ENCODE peak calls at places on chromosomes 2 and 18, in eight cellular contexts. One of them, this sample, is unnamed.
A peak's percentile ranks its signal among the peaks of the same experiment; 100 is the strongest.

GRCh38 chr2:127576433-127577207 is 41.1 kb downstream of the MYO7B start:
- DNase-seq in fibroblast of lung: peak; percentile 49
- DNase-seq in adrenal gland: peak; percentile 94
- DNase-seq in heart right ventricle: peak; percentile 82
- DNase-seq in IMR-90: peak; percentile 56
- DNase-seq in lower lobe of right lung: no peak
- DNase-seq in GM23248: peak; percentile 97
- DNase-seq in heart left ventricle: peak; percentile 87
- DNase-seq in this sample: peak; percentile 68

GRCh38 chr2:109324859-109325258 is 195.9 kb downstream of the SH3RF3 start:
- DNase-seq in adrenal gland: peak; percentile 87
- DNase-seq in fibroblast of lung: peak; percentile 97
- DNase-seq in heart left ventricle: no peak
- DNase-seq in IMR-90: peak; percentile 95
- DNase-seq in GM23248: peak; percentile 98
- DNase-seq in lower lobe of right lung: no peak
- DNase-seq in heart right ventricle: peak; percentile 55
- DNase-seq in this sample: no peak

GRCh38 chr2:192675640-192676039 is 480.9 kb upstream of the TMEFF2 start:
- DNase-seq in heart right ventricle: no peak
- DNase-seq in heart left ventricle: no peak
- DNase-seq in adrenal gland: no peak
- DNase-seq in GM23248: no peak
- DNase-seq in lower lobe of right lung: no peak
- DNase-seq in fibroblast of lung: no peak
- DNase-seq in IMR-90: no peak
- DNase-seq in this sample: no peak

GRCh38 chr2:97702731-97703470 is 10.5 kb upstream of the ZAP70 start:
- DNase-seq in IMR-90: no peak
- DNase-seq in lower lobe of right lung: no peak
- DNase-seq in fibroblast of lung: no peak
- DNase-seq in heart right ventricle: no peak
- DNase-seq in GM23248: no peak
- DNase-seq in adrenal gland: peak; percentile 13
- DNase-seq in heart left ventricle: no peak
- DNase-seq in this sample: no peak

GRCh38 chr2:126809357-126809756 is 89.3 kb upstream of the TEX51 start:
- DNase-seq in heart right ventricle: no peak
- DNase-seq in GM23248: no peak
- DNase-seq in lower lobe of right lung: no peak
- DNase-seq in heart left ventricle: no peak
- DNase-seq in adrenal gland: no peak
- DNase-seq in fibroblast of lung: no peak
- DNase-seq in IMR-90: no peak
- DNase-seq in this sample: no peak

GRCh38 chr2:191165190-191165643 is 14.4 kb upstream of the STAT4 start:
- DNase-seq in adrenal gland: no peak
- DNase-seq in heart right ventricle: no peak
- DNase-seq in GM23248: peak; percentile 77
- DNase-seq in lower lobe of right lung: no peak
- DNase-seq in IMR-90: peak; percentile 72
- DNase-seq in heart left ventricle: no peak
- DNase-seq in fibroblast of lung: peak; percentile 45
- DNase-seq in this sample: no peak

GRCh38 chr2:197219636-197220035 is 90.9 kb downstream of the ANKRD44 start:
- DNase-seq in fibroblast of lung: no peak
- DNase-seq in GM23248: no peak
- DNase-seq in heart right ventricle: no peak
- DNase-seq in IMR-90: no peak
- DNase-seq in heart left ventricle: no peak
- DNase-seq in lower lobe of right lung: no peak
- DNase-seq in adrenal gland: no peak
- DNase-seq in this sample: no peak

GRCh38 chr2:180359522-180360282 is 352.6 kb upstream of the CWC22 start:
- DNase-seq in lower lobe of right lung: no peak
- DNase-seq in heart right ventricle: no peak
- DNase-seq in adrenal gland: no peak
- DNase-seq in heart left ventricle: no peak
- DNase-seq in IMR-90: no peak
- DNase-seq in fibroblast of lung: no peak
- DNase-seq in GM23248: peak; percentile 6
- DNase-seq in this sample: no peak

GRCh38 chr2:30147196-30147714 is 448 bp downstream of the YPEL5 start:
- DNase-seq in fibroblast of lung: no peak
- DNase-seq in IMR-90: no peak
- DNase-seq in lower lobe of right lung: no peak
- DNase-seq in adrenal gland: no peak
- DNase-seq in GM23248: peak; percentile 72
- DNase-seq in heart left ventricle: no peak
- DNase-seq in heart right ventricle: no peak
- DNase-seq in this sample: peak; percentile 80

GRCh38 chr2:165450141-165450540 is 19.4 kb upstream of the CSRNP3 start:
- DNase-seq in adrenal gland: no peak
- DNase-seq in IMR-90: no peak
- DNase-seq in fibroblast of lung: no peak
- DNase-seq in lower lobe of right lung: no peak
- DNase-seq in heart left ventricle: no peak
- DNase-seq in heart right ventricle: no peak
- DNase-seq in GM23248: no peak
- DNase-seq in this sample: no peak

GRCh38 chr2:102891261-102891660 is 129.4 kb downstream of the TMEM182 start:
- DNase-seq in heart left ventricle: no peak
- DNase-seq in heart right ventricle: no peak
- DNase-seq in IMR-90: no peak
- DNase-seq in adrenal gland: no peak
- DNase-seq in lower lobe of right lung: no peak
- DNase-seq in fibroblast of lung: peak; percentile 60
- DNase-seq in GM23248: peak; percentile 36
- DNase-seq in this sample: no peak

GRCh38 chr2:9230051-9230802 is 23.6 kb downstream of the ASAP2 start:
- DNase-seq in heart left ventricle: peak; percentile 85
- DNase-seq in adrenal gland: no peak
- DNase-seq in GM23248: peak; percentile 61
- DNase-seq in heart right ventricle: peak; percentile 73
- DNase-seq in fibroblast of lung: peak; percentile 40
- DNase-seq in IMR-90: peak; percentile 51
- DNase-seq in lower lobe of right lung: no peak
- DNase-seq in this sample: no peak

GRCh38 chr2:9229470-9229820 is 22.8 kb downstream of the ASAP2 start:
- DNase-seq in heart right ventricle: no peak
- DNase-seq in adrenal gland: no peak
- DNase-seq in fibroblast of lung: no peak
- DNase-seq in IMR-90: no peak
- DNase-seq in lower lobe of right lung: no peak
- DNase-seq in GM23248: no peak
- DNase-seq in heart left ventricle: no peak
- DNase-seq in this sample: no peak

GRCh38 chr2:9231291-9232165 is 24.9 kb downstream of the ASAP2 start:
- DNase-seq in heart right ventricle: no peak
- DNase-seq in fibroblast of lung: no peak
- DNase-seq in adrenal gland: no peak
- DNase-seq in GM23248: no peak
- DNase-seq in heart left ventricle: peak; percentile 67
- DNase-seq in IMR-90: no peak
- DNase-seq in lower lobe of right lung: peak; percentile 60
- DNase-seq in this sample: no peak

GRCh38 chr2:9232166-9232479 is 25.5 kb downstream of the ASAP2 start:
- DNase-seq in lower lobe of right lung: no peak
- DNase-seq in IMR-90: no peak
- DNase-seq in heart right ventricle: no peak
- DNase-seq in fibroblast of lung: no peak
- DNase-seq in GM23248: no peak
- DNase-seq in adrenal gland: no peak
- DNase-seq in heart left ventricle: no peak
- DNase-seq in this sample: no peak

DNA sequence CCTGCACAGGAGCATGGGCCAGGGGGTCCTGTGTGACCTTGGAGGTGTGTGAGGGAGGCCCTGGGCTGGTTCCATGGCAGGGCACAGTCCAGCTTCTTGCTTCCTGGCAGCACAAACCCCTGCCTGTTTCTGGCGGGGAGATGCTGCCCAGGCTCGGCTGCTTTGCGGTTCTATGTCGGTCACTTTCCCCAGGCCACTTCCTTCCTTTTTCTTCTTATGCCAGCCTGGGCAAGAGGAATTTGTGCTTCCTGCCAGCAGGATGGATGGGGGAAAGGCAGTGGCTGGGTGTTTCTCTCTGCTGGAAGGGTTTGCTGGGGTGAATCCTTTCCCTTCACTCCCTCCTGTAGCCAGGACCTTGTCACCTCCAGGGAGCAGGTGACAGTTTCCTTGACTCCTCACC is 24.3 kb downstream of the ASAP2 start:
- DNase-seq in lower lobe of right lung: no peak
- DNase-seq in fibroblast of lung: no peak
- DNase-seq in IMR-90: no peak
- DNase-seq in heart right ventricle: no peak
- DNase-seq in GM23248: peak; percentile 38
- DNase-seq in adrenal gland: no peak
- DNase-seq in heart left ventricle: no peak
- DNase-seq in this sample: no peak
- H3K4me1 ChIP-seq in lower lobe of right lung: peaks cover 92% of the 10 kb centered on the region
- H3K4me1 ChIP-seq in fibroblast of lung: peaks cover 44% of the 10 kb centered on the region
- H3K4me1 ChIP-seq in IMR-90: peaks cover 70% of the 10 kb centered on the region
- H3K4me1 ChIP-seq in heart right ventricle: peaks cover 88% of the 10 kb centered on the region
- H3K4me1 ChIP-seq in GM23248: peaks cover 85% of the 10 kb centered on the region
- H3K4me1 ChIP-seq in adrenal gland: no peaks in the 10 kb centered on the region
- H3K4me1 ChIP-seq in heart left ventricle: peaks cover 46% of the 10 kb centered on the region
- H3K4me1 ChIP-seq in this sample: peaks cover 69% of the 10 kb centered on the region

GRCh38 chr2:101754613-101755012 is 57.1 kb downstream of the MAP4K4 start:
- DNase-seq in heart right ventricle: no peak
- DNase-seq in GM23248: peak; percentile 83
- DNase-seq in lower lobe of right lung: no peak
- DNase-seq in IMR-90: peak; percentile 63
- DNase-seq in adrenal gland: no peak
- DNase-seq in heart left ventricle: no peak
- DNase-seq in fibroblast of lung: peak; percentile 79
- DNase-seq in this sample: no peak

GRCh38 chr2:101753720-101754490 is 56.4 kb downstream of the MAP4K4 start:
- DNase-seq in heart left ventricle: no peak
- DNase-seq in lower lobe of right lung: no peak
- DNase-seq in fibroblast of lung: no peak
- DNase-seq in adrenal gland: no peak
- DNase-seq in heart right ventricle: no peak
- DNase-seq in GM23248: no peak
- DNase-seq in IMR-90: no peak
- DNase-seq in this sample: no peak

GRCh38 chr2:101758001-101758400 is 60.5 kb downstream of the MAP4K4 start:
- DNase-seq in heart right ventricle: no peak
- DNase-seq in IMR-90: no peak
- DNase-seq in fibroblast of lung: peak; percentile 75
- DNase-seq in heart left ventricle: no peak
- DNase-seq in GM23248: peak; percentile 28
- DNase-seq in lower lobe of right lung: no peak
- DNase-seq in adrenal gland: no peak
- DNase-seq in this sample: no peak

GRCh38 chr2:101759162-101759561 is 61.7 kb downstream of the MAP4K4 start:
- DNase-seq in IMR-90: peak; percentile 97
- DNase-seq in heart right ventricle: no peak
- DNase-seq in lower lobe of right lung: no peak
- DNase-seq in heart left ventricle: no peak
- DNase-seq in adrenal gland: no peak
- DNase-seq in GM23248: peak; percentile 94
- DNase-seq in fibroblast of lung: peak; percentile 97
- DNase-seq in this sample: no peak

DNA sequence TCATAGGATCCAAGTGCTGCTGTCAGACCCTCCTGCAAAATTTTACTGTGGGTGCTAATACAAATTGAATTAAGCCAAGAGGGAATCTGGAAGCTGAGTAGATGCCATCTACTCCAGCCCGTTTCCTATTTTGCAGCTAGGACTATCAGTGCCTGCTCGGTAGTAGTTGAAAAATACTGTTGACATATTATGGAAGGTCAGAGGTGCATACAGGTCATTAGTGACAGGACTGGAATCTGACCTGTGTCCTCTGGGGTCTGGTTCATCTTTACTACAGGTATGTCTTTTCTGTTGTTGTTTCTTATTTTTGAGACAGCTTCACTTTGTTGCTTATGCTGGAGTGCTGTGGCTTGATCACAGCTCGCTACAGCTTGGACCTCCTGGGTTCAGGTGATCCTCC is 58.8 kb downstream of the MAP4K4 start:
- DNase-seq in IMR-90: no peak
- DNase-seq in fibroblast of lung: no peak
- DNase-seq in heart left ventricle: no peak
- DNase-seq in heart right ventricle: no peak
- DNase-seq in lower lobe of right lung: no peak
- DNase-seq in GM23248: no peak
- DNase-seq in adrenal gland: no peak
- DNase-seq in this sample: no peak
- H3K4me1 ChIP-seq in IMR-90: peaks cover 31% of the 10 kb centered on the region
- H3K4me1 ChIP-seq in fibroblast of lung: peaks cover 34% of the 10 kb centered on the region
- H3K4me1 ChIP-seq in heart left ventricle: peaks cover 14% of the 10 kb centered on the region
- H3K4me1 ChIP-seq in heart right ventricle: peaks cover 43% of the 10 kb centered on the region
- H3K4me1 ChIP-seq in lower lobe of right lung: peaks cover 55% of the 10 kb centered on the region
- H3K4me1 ChIP-seq in GM23248: peaks cover 67% of the 10 kb centered on the region
- H3K4me1 ChIP-seq in adrenal gland: no peaks in the 10 kb centered on the region
- H3K4me1 ChIP-seq in this sample: peaks cover 39% of the 10 kb centered on the region

DNA sequence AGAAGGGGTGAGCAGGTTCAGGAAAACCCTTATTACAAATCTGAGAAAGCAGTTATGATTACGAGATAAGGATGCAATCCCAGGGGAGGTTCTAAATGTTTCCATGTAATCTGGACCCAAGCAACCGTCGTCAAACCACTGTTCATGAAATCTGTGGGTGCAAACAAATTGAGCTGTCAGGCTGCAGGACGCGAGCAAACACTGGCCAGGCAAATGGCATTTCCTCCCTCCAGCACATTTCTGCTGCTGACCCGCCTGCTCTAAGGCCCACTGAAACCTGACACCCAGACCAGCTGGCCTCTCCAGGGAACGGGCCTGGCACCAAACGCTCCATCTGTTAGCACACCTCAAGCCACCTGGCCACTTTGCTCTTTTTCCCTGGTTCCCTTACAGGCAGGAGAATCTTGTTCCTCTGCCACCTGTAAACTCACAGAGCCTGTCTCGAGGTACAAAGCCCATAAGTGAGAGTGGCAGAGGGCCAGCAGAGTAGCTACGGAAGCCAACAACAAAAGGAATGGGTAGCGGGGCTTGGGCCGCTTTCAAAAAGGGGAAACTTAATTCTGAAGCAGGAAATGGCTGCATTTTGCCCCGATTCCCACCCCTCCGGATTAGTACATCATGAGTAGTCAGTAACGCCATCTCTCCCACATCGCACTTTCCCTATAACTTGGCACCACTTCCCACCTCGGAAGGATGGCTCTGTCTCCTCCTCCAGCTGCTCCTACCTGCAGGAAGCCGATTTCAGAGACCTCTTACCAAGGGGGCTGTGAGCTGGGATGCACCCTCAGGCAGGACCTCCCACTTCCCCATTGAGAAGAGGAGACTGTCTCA is 26.4 kb downstream of the CRACDL start:
- DNase-seq in lower lobe of right lung: peak; percentile 89
- DNase-seq in heart left ventricle: no peak
- DNase-seq in GM23248: peak; percentile 74
- DNase-seq in heart right ventricle: no peak
- DNase-seq in adrenal gland: peak; percentile 78
- DNase-seq in fibroblast of lung: peak; percentile 90
- DNase-seq in IMR-90: peak; percentile 85
- DNase-seq in this sample: peak; percentile 91
- H3K4me1 ChIP-seq in lower lobe of right lung: peaks cover 39% of the 10 kb centered on the region
- H3K4me1 ChIP-seq in heart left ventricle: no peaks in the 10 kb centered on the region
- H3K4me1 ChIP-seq in GM23248: peaks cover 42% of the 10 kb centered on the region
- H3K4me1 ChIP-seq in heart right ventricle: peaks cover 12% of the 10 kb centered on the region
- H3K4me1 ChIP-seq in adrenal gland: no peaks in the 10 kb centered on the region
- H3K4me1 ChIP-seq in fibroblast of lung: peaks cover 8% of the 10 kb centered on the region
- H3K4me1 ChIP-seq in IMR-90: peaks cover 13% of the 10 kb centered on the region
- H3K4me1 ChIP-seq in this sample: peaks cover 38% of the 10 kb centered on the region

GRCh38 chr18:24491882-24492281 is 31.4 kb downstream of the HRH4 start:
- DNase-seq in fibroblast of lung: no peak
- DNase-seq in adrenal gland: no peak
- DNase-seq in lower lobe of right lung: no peak
- DNase-seq in GM23248: no peak
- DNase-seq in heart right ventricle: no peak
- DNase-seq in heart left ventricle: no peak
- DNase-seq in IMR-90: no peak
- DNase-seq in this sample: no peak
- H3K4me1 ChIP-seq in fibroblast of lung: no peaks in the 10 kb centered on the region
- H3K4me1 ChIP-seq in adrenal gland: no peaks in the 10 kb centered on the region
- H3K4me1 ChIP-seq in lower lobe of right lung: no peaks in the 10 kb centered on the region
- H3K4me1 ChIP-seq in GM23248: peaks cover 14% of the 10 kb centered on the region
- H3K4me1 ChIP-seq in heart right ventricle: no peaks in the 10 kb centered on the region
- H3K4me1 ChIP-seq in heart left ventricle: no peaks in the 10 kb centered on the region
- H3K4me1 ChIP-seq in IMR-90: peaks cover 5% of the 10 kb centered on the region
- H3K4me1 ChIP-seq in this sample: peaks cover 3% of the 10 kb centered on the region